ENCODE peak calls at places on chromosomes 11 and 22, in six cellular contexts. Z is cerebellar cortex; X is stimulated activated CD4-positive, alpha-beta T cell treated with anti-CD3 and anti-CD28 coated beads, Interleukin-4, amount 100 ng/mL, for 1 hour; E is small intestine; K is AG09319; H is activated CD4-positive, alpha-beta memory T cell treated with anti-CD3 and anti-CD28 coated beads for 36 hours. N is an unnamed sample.

GRCh38 chr11:95682552-95682951 is 107.0 kb downstream of the FAM76B start:
- DNase-seq in H (peak), K (no peak), X (no peak), Z (no peak), E (no peak), N (no peak)

GRCh38 chr22:48320048-48320655 is 1507.5 kb downstream of the BRD1 start:
- DNase-seq in Z (no peak), X (no peak), H (no peak), E (no peak), K (no peak), N (no peak)

GRCh38 chr11:57511741-57512430 is 3.6 kb downstream of the SLC43A1 start:
- DNase-seq in X (no peak), Z (no peak), E (no peak), H (no peak), K (no peak), N (no peak)

GRCh38 chr11:110069158-110069737 is 23.9 kb upstream of the ZC3H12C start:
- DNase-seq in Z (no peak), H (no peak), E (peak), K (peak), X (no peak), N (no peak)

GRCh38 chr11:64092119-64092760 is 56.5 kb downstream of the FLRT1 start:
- DNase-seq in E (no peak), X (no peak), K (no peak), Z (no peak), H (no peak), N (no peak)

GRCh38 chr11:42521994-42522393 is 789.8 kb upstream of the API5 start:
- DNase-seq in H (no peak), E (no peak), K (no peak), X (no peak), Z (no peak), N (no peak)

GRCh38 chr11:17206448-17206847 is 1.3 kb downstream of the PIK3C2A start:
- DNase-seq in Z (no peak), K (no peak), X (no peak), H (no peak), E (peak), N (no peak)

GRCh38 chr11:131099746-131100145 is 183.5 kb upstream of the SNX19 start:
- DNase-seq in K (no peak), H (no peak), E (no peak), X (no peak), Z (no peak), N (no peak)

GRCh38 chr11:14012836-14013235 is 50.3 kb downstream of the SPON1 start:
- DNase-seq in E (no peak), X (no peak), Z (no peak), K (no peak), H (no peak), N (no peak)

GRCh38 chr22:30667092-30667485 is 586 bp downstream of the DUSP18 start:
- DNase-seq in H (no peak), X (no peak), Z (peak), E (peak), K (no peak), N (no peak)

GRCh38 chr11:72336163-72336562 is 92.2 kb upstream of the PHOX2A start:
- DNase-seq in Z (no peak), K (no peak), X (peak), H (peak), E (no peak), N (no peak)

GRCh38 chr11:10349806-10350205 is 44.9 kb downstream of the ADM start:
- DNase-seq in Z (no peak), H (no peak), X (no peak), E (no peak), K (no peak), N (no peak)

GRCh38 chr22:47901911-47902310 is 1139.5 kb downstream of the TBC1D22A start:
- DNase-seq in K (no peak), Z (no peak), E (no peak), H (no peak), X (no peak), N (no peak)

GRCh38 chr11:86230921-86231320 is 13.6 kb upstream of the EED start:
- DNase-seq in Z (no peak), E (no peak), H (no peak), K (no peak), X (no peak), N (no peak)

GRCh38 chr11:133952199-133953190 is 4.3 kb downstream of the IGSF9B start:
- DNase-seq in H (no peak), E (no peak), K (no peak), X (no peak), Z (no peak), N (no peak)

N was measured in glutamatergic neuron.